ENCODE peak calls at places on chromosomes 5 and 9, in four cellular contexts. One of them, this sample, is unnamed.

GRCh38 chr9:134365791-134366222 is 39.6 kb downstream of the RXRA start:
- DNase-seq in HepG2: no peak
- DNase-seq in K562: no peak
- DNase-seq in GM12878: no peak
- DNase-seq in this sample: peak; percentile 31

GRCh38 chr9:133153227-133154096 is 10.3 kb downstream of the GBGT1 start:
- DNase-seq in HepG2: peak; percentile 77
- DNase-seq in K562: no peak
- DNase-seq in GM12878: no peak
- DNase-seq in this sample: no peak

GRCh38 chr5:55850839-55851674 is at the start of gene IL31RA:
- DNase-seq in HepG2: peak; percentile 11
- DNase-seq in K562: no peak
- DNase-seq in GM12878: no peak
- DNase-seq in this sample: peak; percentile 39

GRCh38 chr5:176559683-176560082 is 10.5 kb downstream of the CDHR2 start:
- DNase-seq in HepG2: no peak
- DNase-seq in K562: peak; percentile 21
- DNase-seq in GM12878: no peak
- DNase-seq in this sample: no peak

GRCh38 chr5:33524476-33524875 is 83.7 kb downstream of the TARS1 start:
- DNase-seq in HepG2: no peak
- DNase-seq in K562: no peak
- DNase-seq in GM12878: no peak
- DNase-seq in this sample: no peak

GRCh38 chr9:8560560-8561525 is 761.3 kb upstream of the DMAC1 start:
- DNase-seq in HepG2: no peak
- DNase-seq in K562: no peak
- DNase-seq in GM12878: no peak
- DNase-seq in this sample: peak; percentile 4

GRCh38 chr5:154697335-154697734 is 57.8 kb upstream of the LARP1 start:
- DNase-seq in HepG2: no peak
- DNase-seq in K562: no peak
- DNase-seq in GM12878: no peak
- DNase-seq in this sample: no peak

GRCh38 chr5:141713616-141714309 is 31.7 kb upstream of the ARAP3 start:
- DNase-seq in HepG2: peak; percentile 9
- DNase-seq in K562: no peak
- DNase-seq in GM12878: no peak
- DNase-seq in this sample: peak; percentile 60

GRCh38 chr9:131799177-131799823 is 59.4 kb upstream of the RAPGEF1 start:
- DNase-seq in HepG2: peak; percentile 24
- DNase-seq in K562: peak; percentile 65
- DNase-seq in GM12878: no peak
- DNase-seq in this sample: no peak

GRCh38 chr5:39132128-39132447 is 57.9 kb upstream of the RICTOR start:
- DNase-seq in HepG2: no peak
- DNase-seq in K562: no peak
- DNase-seq in GM12878: no peak
- DNase-seq in this sample: no peak

GRCh38 chr5:127012933-127013332 is 17.4 kb downstream of the MARCHF3 start:
- DNase-seq in HepG2: no peak
- DNase-seq in K562: no peak
- DNase-seq in GM12878: no peak
- DNase-seq in this sample: no peak

GRCh38 chr5:105849701-105850100 is 1821.0 kb downstream of the EFNA5 start:
- DNase-seq in HepG2: no peak
- DNase-seq in K562: no peak
- DNase-seq in GM12878: no peak
- DNase-seq in this sample: no peak

GRCh38 chr5:140113180-140113698 is 670 bp upstream of the PURA start:
- DNase-seq in HepG2: no peak
- DNase-seq in K562: peak; percentile 51
- DNase-seq in GM12878: no peak
- DNase-seq in this sample: no peak

GRCh38 chr5:42583322-42583721 is 160.1 kb downstream of the GHR start:
- DNase-seq in HepG2: peak; percentile 64
- DNase-seq in K562: peak; percentile 88
- DNase-seq in GM12878: peak; percentile 2
- DNase-seq in this sample: peak; percentile 58

GRCh38 chr5:59917121-59917520 is 23.6 kb upstream of the PDE4D start:
- DNase-seq in HepG2: no peak
- DNase-seq in K562: no peak
- DNase-seq in GM12878: no peak
- DNase-seq in this sample: no peak

GRCh38 chr9:121889990-121890563 is 203.0 kb downstream of the TTLL11 start:
- DNase-seq in HepG2: no peak
- DNase-seq in K562: no peak
- DNase-seq in GM12878: no peak
- DNase-seq in this sample: no peak

GRCh38 chr5:176881021-176881749 is 18.0 kb downstream of the HK3 start:
- DNase-seq in HepG2: no peak
- DNase-seq in K562: no peak
- DNase-seq in GM12878: no peak
- DNase-seq in this sample: no peak

GRCh38 chr5:154756871-154757646 is 1.9 kb downstream of the LARP1 start:
- DNase-seq in HepG2: no peak
- DNase-seq in K562: peak; percentile 71
- DNase-seq in GM12878: no peak
- DNase-seq in this sample: peak; percentile 41

GRCh38 chr9:124870723-124871122 is 8.8 kb downstream of the ARPC5L start:
- DNase-seq in HepG2: no peak
- DNase-seq in K562: no peak
- DNase-seq in GM12878: no peak
- DNase-seq in this sample: no peak

GRCh38 chr5:125214080-125214479 is 467.6 kb upstream of the ZNF608 start:
- DNase-seq in HepG2: no peak
- DNase-seq in K562: no peak
- DNase-seq in GM12878: no peak
- DNase-seq in this sample: no peak

GRCh38 chr9:89020754-89021153 is 29.5 kb downstream of the S1PR3 start:
- DNase-seq in HepG2: no peak
- DNase-seq in K562: no peak
- DNase-seq in GM12878: no peak
- DNase-seq in this sample: no peak

GRCh38 chr9:75101004-75101601 is 12.8 kb downstream of the OSTF1 start:
- DNase-seq in HepG2: no peak
- DNase-seq in K562: no peak
- DNase-seq in GM12878: no peak
- DNase-seq in this sample: no peak

GRCh38 chr9:134585746-134586706 is 55.6 kb upstream of the COL5A1 start:
- DNase-seq in HepG2: no peak
- DNase-seq in K562: no peak
- DNase-seq in GM12878: no peak
- DNase-seq in this sample: peak; percentile 50

GRCh38 chr5:112685929-112686328 is 51.8 kb upstream of the APC start:
- DNase-seq in HepG2: no peak
- DNase-seq in K562: no peak
- DNase-seq in GM12878: no peak
- DNase-seq in this sample: no peak
- TF ChIP-seq KDM1A in HepG2: no peak
- TF ChIP-seq KDM1A in K562: no peak
- TF ChIP-seq KDM1A in GM12878: no peak
- TF ChIP-seq KDM1A in this sample: no peak

GRCh38 chr5:150377964-150378694 is 20.6 kb downstream of the TCOF1 start:
- DNase-seq in HepG2: no peak
- DNase-seq in K562: no peak
- DNase-seq in GM12878: no peak
- DNase-seq in this sample: peak; percentile 23
- TF ChIP-seq POLR2AphosphoS2 in HepG2: no peak
- TF ChIP-seq POLR2AphosphoS2 in K562: no peak
- TF ChIP-seq POLR2AphosphoS2 in GM12878: no peak
- TF ChIP-seq POLR2AphosphoS2 in this sample: no peak

GRCh38 chr9:114604974-114605373 is 6.1 kb upstream of the TMEM268 start:
- DNase-seq in HepG2: no peak
- DNase-seq in K562: no peak
- DNase-seq in GM12878: no peak
- DNase-seq in this sample: no peak

GRCh38 chr9:114607671-114608524 is 3.2 kb upstream of the TMEM268 start:
- DNase-seq in HepG2: no peak
- DNase-seq in K562: no peak
- DNase-seq in GM12878: peak; percentile 79
- DNase-seq in this sample: no peak

GRCh38 chr9:114608525-114608796 is 2.6 kb upstream of the TMEM268 start:
- DNase-seq in HepG2: no peak
- DNase-seq in K562: no peak
- DNase-seq in GM12878: no peak
- DNase-seq in this sample: no peak

GRCh38 chr9:114606068-114606467 is 5.0 kb upstream of the TMEM268 start:
- DNase-seq in HepG2: peak; percentile 46
- DNase-seq in K562: no peak
- DNase-seq in GM12878: no peak
- DNase-seq in this sample: no peak

DNA sequence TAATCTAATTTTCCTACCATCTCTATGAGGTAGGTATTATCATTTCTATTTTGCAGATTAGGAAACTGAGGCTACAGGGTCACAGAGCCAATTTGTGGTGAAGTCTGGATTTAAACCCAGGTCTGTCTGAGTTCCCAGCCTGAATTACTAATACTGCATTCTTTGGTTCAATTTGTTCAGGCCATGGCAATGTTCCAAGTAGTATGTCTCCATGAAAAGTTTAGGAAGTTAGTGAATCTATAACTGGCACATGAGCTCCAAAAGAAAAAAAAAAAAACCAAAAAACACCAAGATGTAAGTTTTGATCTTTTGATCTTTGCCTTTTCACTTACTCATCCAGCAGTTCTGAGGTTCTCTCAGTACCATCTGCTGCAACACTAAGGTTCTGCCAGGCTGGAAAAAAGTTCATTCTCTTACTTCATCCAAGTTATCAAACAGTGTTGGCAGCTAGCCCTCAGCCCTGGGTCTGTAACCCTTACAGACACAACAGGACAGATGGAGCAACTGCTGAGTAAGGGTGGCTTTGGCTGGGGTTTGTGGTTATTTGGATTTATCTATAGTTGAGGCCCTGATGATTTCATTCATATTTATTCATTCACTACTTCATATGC is 4.4 kb upstream of the TMEM268 start:
- DNase-seq in HepG2: no peak
- DNase-seq in K562: no peak
- DNase-seq in GM12878: no peak
- DNase-seq in this sample: no peak
- TF ChIP-seq KDM1A in HepG2: no peak
- TF ChIP-seq KDM1A in K562: no peak
- TF ChIP-seq KDM1A in GM12878: no peak
- TF ChIP-seq KDM1A in this sample: no peak

DNA sequence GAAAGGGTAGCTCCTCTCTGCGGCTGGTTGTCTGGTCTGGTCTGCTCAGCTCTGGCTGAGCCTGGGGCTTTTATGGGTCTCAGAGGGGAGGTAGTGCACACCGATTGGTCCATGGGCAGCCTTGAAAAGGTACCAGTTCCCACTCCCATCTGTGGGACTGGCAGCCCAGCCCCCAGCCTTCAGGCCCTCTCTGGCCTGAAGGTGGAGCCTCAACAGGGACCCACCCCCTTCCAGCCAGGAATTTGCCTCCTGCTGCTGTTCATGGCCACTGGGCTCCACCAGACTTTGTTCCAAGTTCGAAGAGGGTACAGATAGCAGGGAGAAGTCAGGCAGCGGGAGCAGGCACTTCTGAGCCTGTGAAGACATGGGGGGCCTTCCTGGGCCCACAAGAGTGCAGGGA is 165.3 kb upstream of the SLC27A6 start:
- DNase-seq in HepG2: no peak
- DNase-seq in K562: no peak
- DNase-seq in GM12878: no peak
- DNase-seq in this sample: no peak
- TF ChIP-seq POLR2AphosphoS2 in HepG2: no peak
- TF ChIP-seq POLR2AphosphoS2 in K562: no peak
- TF ChIP-seq POLR2AphosphoS2 in GM12878: no peak
- TF ChIP-seq POLR2AphosphoS2 in this sample: no peak

DNA sequence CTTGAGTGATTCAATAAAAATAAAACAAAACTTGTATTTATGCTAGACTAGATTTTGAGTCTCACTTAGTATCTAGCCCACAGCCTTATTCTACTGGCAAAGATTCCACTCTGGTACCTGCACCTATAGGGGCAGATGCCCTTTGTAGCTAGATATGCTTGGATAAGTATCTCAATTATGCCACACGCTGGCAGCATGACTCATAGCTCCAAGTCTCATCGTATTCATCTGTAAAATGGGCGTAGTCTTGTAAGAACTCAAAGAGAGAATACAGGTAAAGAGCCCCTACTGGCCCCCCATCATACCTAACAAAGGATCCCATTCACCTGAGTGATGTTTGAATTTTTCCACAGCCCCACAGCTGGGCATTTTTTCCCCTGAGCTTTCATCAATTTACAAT is 45.9 kb upstream of the ASTN2 start:
- DNase-seq in HepG2: no peak
- DNase-seq in K562: no peak
- DNase-seq in GM12878: no peak
- DNase-seq in this sample: no peak
- TF ChIP-seq KDM1A in HepG2: no peak
- TF ChIP-seq KDM1A in K562: no peak
- TF ChIP-seq KDM1A in GM12878: no peak
- TF ChIP-seq KDM1A in this sample: no peak

DNA sequence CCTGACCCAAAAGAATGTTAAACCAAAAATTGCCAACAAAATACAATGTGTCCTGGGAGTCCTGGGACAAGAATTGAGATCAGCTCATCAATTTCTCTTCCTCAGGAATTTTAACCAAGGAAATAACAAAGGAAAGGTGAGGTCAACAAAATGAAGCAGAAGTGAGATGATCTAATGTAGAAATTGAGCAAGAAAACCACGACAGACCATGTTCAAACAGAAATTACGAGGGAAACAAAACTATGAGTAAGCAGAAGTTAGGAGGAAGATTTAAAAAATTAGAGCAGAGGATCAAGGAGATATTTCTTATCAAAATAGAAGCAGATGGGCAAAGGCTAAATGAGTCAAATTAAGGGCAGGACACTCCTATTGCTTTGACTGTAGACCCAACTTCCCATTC is 97.5 kb downstream of the HINT1 start:
- DNase-seq in HepG2: no peak
- DNase-seq in K562: no peak
- DNase-seq in GM12878: no peak
- DNase-seq in this sample: no peak
- TF ChIP-seq POLR2AphosphoS2 in HepG2: no peak
- TF ChIP-seq POLR2AphosphoS2 in K562: no peak
- TF ChIP-seq POLR2AphosphoS2 in GM12878: no peak
- TF ChIP-seq POLR2AphosphoS2 in this sample: no peak

GRCh38 chr5:83789376-83789775 is 68.7 kb upstream of the HAPLN1 start:
- DNase-seq in HepG2: no peak
- DNase-seq in K562: no peak
- DNase-seq in GM12878: no peak
- DNase-seq in this sample: no peak

GRCh38 chr5:83780681-83781080 is 60.0 kb upstream of the HAPLN1 start:
- DNase-seq in HepG2: no peak
- DNase-seq in K562: no peak
- DNase-seq in GM12878: no peak
- DNase-seq in this sample: no peak

DNA sequence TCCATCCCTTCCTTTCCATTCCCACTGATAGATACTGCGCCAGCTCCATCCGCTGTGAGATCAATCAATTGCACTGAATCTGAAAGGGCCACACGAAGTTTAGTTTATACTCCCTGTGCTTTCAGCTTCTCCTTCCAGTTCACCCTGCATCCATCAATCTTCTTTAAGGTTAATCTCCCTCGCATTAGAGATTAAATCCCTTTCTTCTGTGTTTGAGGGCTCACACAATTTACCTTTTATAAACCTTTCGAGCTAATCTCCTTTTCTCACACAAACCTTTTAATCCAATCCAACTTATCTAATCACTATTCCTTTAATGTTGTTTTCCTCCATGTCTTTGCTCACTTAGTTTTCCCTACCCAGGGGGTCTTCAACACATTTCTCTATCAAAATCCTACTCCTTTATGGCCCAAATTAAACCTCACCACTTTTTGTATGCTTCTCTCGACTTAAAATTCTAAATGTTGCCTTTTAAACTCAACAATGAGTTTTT is 64.6 kb upstream of the HAPLN1 start:
- DNase-seq in HepG2: no peak
- DNase-seq in K562: no peak
- DNase-seq in GM12878: no peak
- DNase-seq in this sample: no peak
- TF ChIP-seq KDM1A in HepG2: no peak
- TF ChIP-seq KDM1A in K562: no peak
- TF ChIP-seq KDM1A in GM12878: no peak
- TF ChIP-seq KDM1A in this sample: no peak